ENCODE peak calls at places on chromosomes 12 and 14, in six cellular contexts. C is uterus, I is astrocyte of the spinal cord, V is NB4, D is astrocyte of the cerebellum, X is AG04450. R is an unnamed sample.

GRCh38 chr14:71400821-71401447 is 493.7 kb downstream of the PCNX1 start:
- DNase-seq in C (no peak), X (no peak), I (peak), D (peak), V (no peak), R (no peak)

GRCh38 chr14:68636597-68636996 is 156.3 kb downstream of the ZFP36L1 start:
- DNase-seq in I (no peak), V (no peak), D (no peak), X (no peak), C (peak), R (no peak)

GRCh38 chr14:68211421-68211820 is 391.8 kb downstream of the RAD51B start:
- DNase-seq in I (no peak), X (no peak), D (no peak), V (no peak), C (no peak), R (no peak)

GRCh38 chr12:62618319-62618718 is 151.7 kb downstream of the MON2 start:
- DNase-seq in I (no peak), V (no peak), X (no peak), C (no peak), D (no peak), R (no peak)

GRCh38 chr14:64879635-64880381 is at the start of gene SPTB:
- DNase-seq in V (peak), X (no peak), C (peak), D (no peak), I (no peak), R (no peak)

GRCh38 chr14:69980457-69981414 is 101.5 kb downstream of the SMOC1 start:
- DNase-seq in V (no peak), C (no peak), I (no peak), D (no peak), X (no peak), R (no peak)

GRCh38 chr14:21185506-21185905 is 29.6 kb upstream of the OR5AU1 start:
- DNase-seq in C (no peak), D (no peak), V (peak), I (peak), X (no peak), R (no peak)

GRCh38 chr14:41609704-41610183 is 3.1 kb downstream of the LRFN5 start:
- DNase-seq in I (peak), C (peak), V (no peak), X (no peak), D (no peak), R (no peak)

GRCh38 chr14:84234281-84234680 is 1295.7 kb upstream of the FLRT2 start:
- DNase-seq in C (no peak), V (no peak), D (no peak), I (no peak), X (no peak), R (no peak)

GRCh38 chr14:64708148-64709004 is 4.2 kb downstream of the PLEKHG3 start:
- DNase-seq in D (no peak), V (peak), I (no peak), C (no peak), X (no peak), R (peak)

GRCh38 chr12:122880668-122881067 is 15.3 kb downstream of the VPS37B start:
- DNase-seq in I (peak), C (peak), V (peak), D (no peak), X (no peak), R (no peak)

GRCh38 chr14:28769358-28769757 is 2.8 kb downstream of the FOXG1 start:
- DNase-seq in X (no peak), D (no peak), V (no peak), C (no peak), I (no peak), R (no peak)

GRCh38 chr14:32576088-32576795 is 247.1 kb downstream of the AKAP6 start:
- DNase-seq in V (peak), D (peak), X (no peak), C (peak), I (peak), R (no peak)

GRCh38 chr14:94239416-94239815 is 53.7 kb downstream of the SERPINA10 start:
- DNase-seq in D (no peak), X (no peak), C (no peak), V (no peak), I (no peak), R (no peak)

GRCh38 chr14:69543341-69544249 is 31.1 kb downstream of the CCDC177 start:
- DNase-seq in I (peak), X (peak), D (peak), V (peak), C (no peak), R (no peak)

GRCh38 chr14:86790408-86791364 is 1202.3 kb downstream of the GALC start:
- DNase-seq in C (no peak), V (peak), D (no peak), X (no peak), I (no peak), R (no peak)

DNA sequence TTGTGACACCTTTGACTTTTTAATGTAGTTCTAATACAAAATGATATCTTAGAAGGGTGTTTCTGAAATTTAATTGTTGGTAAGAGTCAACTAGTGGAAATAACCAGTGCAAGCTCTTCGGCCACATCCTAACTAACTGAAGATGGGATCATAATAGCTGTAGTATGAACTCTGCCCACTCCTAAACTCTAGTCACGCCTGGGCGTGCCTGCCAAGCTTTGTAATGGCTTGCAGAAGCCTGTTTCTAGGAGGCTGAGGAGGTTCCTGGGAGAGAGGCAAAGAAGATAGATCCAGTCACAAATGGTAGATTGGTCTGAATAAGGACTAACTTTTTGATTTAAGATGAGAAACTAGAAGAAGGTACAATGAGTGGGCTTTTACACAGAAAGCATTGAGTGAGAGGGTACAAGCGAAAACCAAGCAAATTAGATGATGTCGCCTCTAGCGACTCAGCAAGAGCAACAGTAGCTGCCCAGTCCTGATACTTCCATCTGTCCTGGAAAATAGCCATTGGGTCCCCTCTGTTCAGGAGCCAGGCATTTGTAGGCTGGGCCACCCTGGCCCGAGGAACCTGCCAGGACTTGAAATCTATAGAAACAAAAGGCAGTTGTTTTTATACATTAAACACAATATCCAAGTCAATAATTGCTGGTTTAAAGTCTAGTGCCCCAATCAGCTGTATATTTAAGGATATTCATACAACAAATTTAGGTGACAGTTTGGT is 148.8 kb downstream of the SLC38A4 start:
- DNase-seq in C (no peak), X (no peak), D (no peak), V (no peak), I (no peak), R (no peak)
- H3K4me3 ChIP-seq in C (no peak), X (no peak), D (no peak), V (no peak), I (no peak), R (no peak)

GRCh38 chr12:95852133-95852532 is 6.6 kb upstream of the SNRPF start:
- DNase-seq in V (no peak), X (no peak), D (no peak), I (no peak), C (no peak), R (no peak)

GRCh38 chr12:95851609-95852008 is 7.1 kb upstream of the SNRPF start:
- DNase-seq in I (no peak), D (no peak), X (no peak), V (no peak), C (no peak), R (no peak)

DNA sequence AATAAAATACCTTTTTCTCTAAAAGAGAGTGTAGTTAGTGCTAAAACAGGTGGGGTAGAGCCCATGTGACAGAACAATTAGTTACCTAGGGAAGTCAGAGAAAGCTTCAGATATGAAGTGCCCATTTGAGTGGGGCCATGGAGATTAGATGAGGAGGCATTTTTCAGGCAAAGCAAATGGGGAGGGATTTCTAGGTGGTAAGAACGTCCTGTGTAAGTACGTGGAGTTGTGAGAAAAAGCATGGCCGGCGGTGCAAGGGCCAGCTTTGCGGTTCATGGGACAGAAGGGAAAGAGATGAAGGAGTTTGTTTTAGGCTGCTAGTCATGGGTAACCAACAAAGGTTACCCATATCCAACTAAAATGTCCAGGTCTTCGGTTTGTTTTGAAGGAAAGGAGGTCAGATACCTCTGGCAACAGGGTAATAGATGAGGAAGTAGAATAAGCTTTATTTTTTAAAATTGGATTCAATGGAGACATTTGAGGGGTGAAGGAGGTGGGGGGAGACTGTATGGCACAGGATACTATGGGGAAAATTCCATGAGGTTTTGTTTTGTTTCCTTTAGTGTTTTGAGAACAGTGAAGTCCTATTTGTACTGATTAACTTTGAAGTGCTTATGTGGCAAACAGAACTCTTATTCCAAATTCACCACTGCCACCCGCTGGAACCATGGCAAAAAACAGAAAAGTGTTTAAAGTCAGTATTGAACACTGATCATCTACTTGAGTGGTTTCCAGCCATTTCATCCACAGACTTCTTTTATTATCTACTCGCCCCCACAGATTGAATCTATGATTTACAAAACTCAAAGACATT is 10.0 kb upstream of the SNRPF start:
- DNase-seq in V (peak), C (no peak), X (no peak), D (no peak), I (peak), R (no peak)
- TF ChIP-seq CTCF in V (peak), C (no peak), X (peak), D (peak), I (peak), R (peak)

GRCh38 chr12:1707051-1707450 is 16.2 kb downstream of the ADIPOR2 start:
- DNase-seq in C (no peak), I (no peak), V (no peak), X (no peak), D (no peak), R (no peak)
- H3K4me3 ChIP-seq in C (no peak), I (no peak), V (no peak), X (no peak), D (no peak), R (no peak)

GRCh38 chr12:45468751-45469615 is 253.1 kb downstream of the ANO6 start:
- DNase-seq in C (no peak), D (no peak), X (no peak), V (no peak), I (no peak), R (no peak)

GRCh38 chr12:45462506-45462905 is 246.6 kb downstream of the ANO6 start:
- DNase-seq in D (no peak), X (no peak), C (no peak), I (no peak), V (no peak), R (no peak)

GRCh38 chr12:45469902-45470301 is 254.0 kb downstream of the ANO6 start:
- DNase-seq in X (no peak), V (peak), C (no peak), I (no peak), D (no peak), R (no peak)

GRCh38 chr12:45458854-45459807 is 243.2 kb downstream of the ANO6 start:
- DNase-seq in V (no peak), X (no peak), C (no peak), D (peak), I (peak), R (no peak)

GRCh38 chr12:45464699-45465098 is 248.8 kb downstream of the ANO6 start:
- DNase-seq in I (no peak), C (no peak), V (no peak), D (no peak), X (no peak), R (no peak)
- TF ChIP-seq CTCF in I (no peak), C (no peak), V (no peak), D (peak), X (peak), R (peak)

GRCh38 chr14:99190696-99191662 is 81.0 kb downstream of the BCL11B start:
- DNase-seq in C (no peak), I (no peak), D (no peak), X (no peak), V (peak), R (no peak)
- H3K4me3 ChIP-seq in C (no peak), I (no peak), D (no peak), X (no peak), V (no peak), R (no peak)

DNA sequence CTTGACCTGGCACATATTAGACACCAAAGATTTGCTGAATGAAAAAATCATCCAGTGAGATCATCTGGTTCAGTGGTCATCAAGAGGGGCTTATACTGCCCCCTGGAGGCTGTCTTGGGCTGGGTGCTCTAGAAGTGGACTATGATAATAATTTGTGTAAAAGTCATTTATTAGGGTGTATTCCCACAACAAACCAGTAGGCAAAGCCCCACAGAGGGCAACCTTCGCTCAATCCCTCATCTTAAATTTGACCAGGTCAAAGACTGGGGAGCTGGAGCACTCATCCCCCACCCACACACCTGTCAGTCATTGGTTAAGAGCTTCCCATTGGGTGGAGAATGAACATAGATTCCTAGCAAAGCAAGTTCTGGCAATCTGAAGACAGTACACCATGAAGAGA is 20.0 kb upstream of the FICD start:
- DNase-seq in X (no peak), I (peak), C (no peak), D (no peak), V (peak), R (no peak)
- TF ChIP-seq CTCF in X (peak), I (peak), C (no peak), D (peak), V (peak), R (peak)

DNA sequence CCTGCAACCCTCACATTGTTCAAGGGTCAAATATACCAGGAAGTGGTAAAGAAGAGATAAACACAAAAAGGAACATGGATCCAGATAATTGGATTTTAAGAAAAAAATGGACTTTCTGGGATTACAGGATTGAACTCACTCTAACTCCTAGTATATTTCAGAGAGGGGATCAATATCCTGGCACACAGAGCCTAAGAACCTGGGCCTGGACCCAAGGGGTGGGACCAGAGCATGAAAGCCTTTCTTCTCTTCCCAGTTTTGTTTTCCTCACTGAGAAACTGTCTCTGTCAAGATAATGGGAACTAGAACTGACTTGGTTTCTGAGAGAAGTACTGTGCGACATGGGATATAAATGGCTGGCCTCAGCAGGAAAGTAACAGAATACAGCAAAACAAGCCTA is 422.8 kb upstream of the STXBP6 start:
- DNase-seq in V (no peak), D (no peak), C (no peak), X (no peak), I (no peak), R (no peak)
- H3K4me3 ChIP-seq in V (no peak), D (no peak), C (no peak), X (no peak), I (no peak), R (no peak)

GRCh38 chr14:99426265-99426664 is 54.4 kb downstream of the SETD3 start:
- DNase-seq in D (no peak), X (no peak), I (no peak), C (no peak), V (no peak), R (no peak)

GRCh38 chr14:99432491-99432890 is 48.2 kb downstream of the SETD3 start:
- DNase-seq in I (no peak), V (no peak), C (no peak), D (no peak), X (no peak), R (no peak)

GRCh38 chr14:99426796-99427346 is 53.8 kb downstream of the SETD3 start:
- DNase-seq in X (no peak), C (no peak), D (no peak), V (no peak), I (no peak), R (peak)

GRCh38 chr14:99427632-99428315 is 52.9 kb downstream of the SETD3 start:
- DNase-seq in D (no peak), C (no peak), X (no peak), V (no peak), I (peak), R (no peak)

DNA sequence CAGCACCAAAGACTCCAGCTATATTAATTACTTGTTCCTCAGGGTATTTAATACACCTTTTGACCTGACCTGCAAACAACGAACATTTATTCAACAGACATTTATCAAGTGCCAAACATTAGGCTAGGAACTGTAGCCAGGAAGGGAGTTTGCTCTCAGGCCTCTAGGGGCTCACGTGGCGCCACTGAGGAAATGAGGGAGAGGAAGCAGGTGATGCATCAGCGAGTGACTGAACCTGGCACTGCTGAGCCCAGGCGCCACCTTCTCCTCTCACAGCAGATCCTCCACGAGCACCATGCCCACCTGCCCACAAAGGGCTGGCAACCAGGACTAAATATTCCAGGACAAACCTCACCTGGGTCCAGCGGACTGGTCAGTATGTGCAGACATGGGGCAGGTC is 50.2 kb downstream of the SETD3 start:
- DNase-seq in X (no peak), V (peak), I (no peak), D (no peak), C (peak), R (no peak)
- TF ChIP-seq CTCF in X (peak), V (peak), I (peak), D (peak), C (no peak), R (peak)

R was measured in epithelial cell of proximal tubule.